ENCODE peak calls at places on chromosomes 2 and 18, in six cellular contexts. V, R, M, S, Z and B are unnamed samples.

GRCh38 chr18:62281684-62282083 is 43.4 kb upstream of the TNFRSF11A start:
- DNase-seq in S (no peak), V (peak), M (no peak), R (no peak), Z (no peak), B (no peak)

GRCh38 chr2:205954707-205955106 is 131.3 kb downstream of the INO80D start:
- DNase-seq in S (no peak), M (no peak), Z (no peak), V (no peak), R (no peak), B (no peak)

GRCh38 chr2:70125498-70125898 is 38.2 kb downstream of the PCBP1 start:
- DNase-seq in V (no peak), Z (no peak), R (no peak), S (no peak), M (no peak), B (no peak)

GRCh38 chr2:214203199-214203598 is 207.7 kb upstream of the VWC2L start:
- DNase-seq in Z (no peak), R (no peak), V (no peak), M (no peak), S (no peak), B (no peak)

GRCh38 chr2:136207030-136207623 is 89.2 kb upstream of the CXCR4 start:
- DNase-seq in R (no peak), V (no peak), M (no peak), S (no peak), Z (no peak), B (no peak)

GRCh38 chr2:28342081-28342967 is 50.3 kb upstream of the FOSL2 start:
- DNase-seq in V (no peak), R (peak), Z (peak), M (no peak), S (peak), B (no peak)

GRCh38 chr2:85503611-85504433 is 35.1 kb upstream of the MAT2A start:
- DNase-seq in S (no peak), V (no peak), R (no peak), Z (no peak), M (no peak), B (no peak)

GRCh38 chr2:12106440-12107080 is 360.1 kb downstream of the LPIN1 start:
- DNase-seq in S (peak), Z (peak), M (no peak), R (no peak), V (peak), B (no peak)

GRCh38 chr2:71348302-71348701 is 16.7 kb downstream of the ZNF638 start:
- DNase-seq in V (no peak), Z (no peak), R (no peak), S (no peak), M (no peak), B (no peak)

GRCh38 chr2:187215576-187216240 is 232.3 kb downstream of the CALCRL start:
- DNase-seq in M (no peak), R (no peak), Z (no peak), V (no peak), S (no peak), B (no peak)

GRCh38 chr2:159867557-159868330 is 69.7 kb upstream of the CD302 start:
- DNase-seq in R (no peak), V (no peak), S (no peak), Z (no peak), M (no peak), B (no peak)

GRCh38 chr2:171334171-171334570 is 99.6 kb downstream of the METTL8 start:
- DNase-seq in R (no peak), V (no peak), S (peak), Z (no peak), M (no peak), B (no peak)

GRCh38 chr2:191818725-191819333 is 28.1 kb downstream of the CAVIN2 start:
- DNase-seq in Z (no peak), M (no peak), R (no peak), S (no peak), V (no peak), B (no peak)

GRCh38 chr18:79523221-79523737 is 127.5 kb downstream of the NFATC1 start:
- DNase-seq in M (peak), S (no peak), Z (no peak), R (no peak), V (no peak), B (no peak)

GRCh38 chr2:55137024-55137958 is 87.0 kb upstream of the RTN4 start:
- DNase-seq in S (no peak), Z (no peak), V (no peak), M (no peak), R (no peak), B (no peak)

GRCh38 chr2:204260162-204260877 is 285.0 kb upstream of the PARD3B start:
- DNase-seq in R (peak), Z (peak), M (peak), V (peak), S (peak), B (peak)

GRCh38 chr2:239917957-239918481 is 107.1 kb downstream of the NDUFA10 start:
- DNase-seq in R (no peak), Z (peak), S (peak), M (no peak), V (no peak), B (no peak)

GRCh38 chr18:48962857-48963554 is 12.2 kb upstream of the SMAD7 start:
- DNase-seq in M (no peak), V (no peak), S (no peak), R (no peak), Z (no peak), B (no peak)

GRCh38 chr2:18910843-18911242 is 321.5 kb upstream of the NT5C1B start:
- DNase-seq in S (no peak), R (no peak), M (no peak), Z (no peak), V (peak), B (no peak)

GRCh38 chr18:45071959-45072358 is 391.3 kb downstream of the SETBP1 start:
- DNase-seq in M (no peak), S (no peak), R (no peak), V (no peak), Z (no peak), B (no peak)

GRCh38 chr2:197704434-197705142 is 581 bp upstream of the MARS2 start:
- DNase-seq in Z (no peak), R (no peak), V (no peak), M (no peak), S (no peak), B (no peak)

GRCh38 chr18:3449702-3450357 is at the start of gene TGIF1:
- DNase-seq in V (no peak), M (peak), Z (peak), S (peak), R (peak), B (peak)

GRCh38 chr18:3450358-3451107 is 561 bp downstream of the TGIF1 start:
- DNase-seq in Z (peak), M (peak), V (no peak), R (peak), S (peak), B (peak)

GRCh38 chr18:3447035-3447894 is 2.7 kb upstream of the TGIF1 start:
- DNase-seq in S (peak), R (peak), Z (peak), V (no peak), M (peak), B (no peak)

GRCh38 chr18:3448845-3449701 is 899 bp upstream of the TGIF1 start:
- DNase-seq in V (no peak), R (peak), Z (peak), S (peak), M (peak), B (peak)

GRCh38 chr18:3447895-3448844 is 1.8 kb upstream of the TGIF1 start:
- DNase-seq in Z (peak), V (no peak), S (peak), R (peak), M (peak), B (peak)
- TF ChIP-seq CTCF in Z (peak), V (peak), S (no peak), R (peak), M (peak), B (no peak)

DNA sequence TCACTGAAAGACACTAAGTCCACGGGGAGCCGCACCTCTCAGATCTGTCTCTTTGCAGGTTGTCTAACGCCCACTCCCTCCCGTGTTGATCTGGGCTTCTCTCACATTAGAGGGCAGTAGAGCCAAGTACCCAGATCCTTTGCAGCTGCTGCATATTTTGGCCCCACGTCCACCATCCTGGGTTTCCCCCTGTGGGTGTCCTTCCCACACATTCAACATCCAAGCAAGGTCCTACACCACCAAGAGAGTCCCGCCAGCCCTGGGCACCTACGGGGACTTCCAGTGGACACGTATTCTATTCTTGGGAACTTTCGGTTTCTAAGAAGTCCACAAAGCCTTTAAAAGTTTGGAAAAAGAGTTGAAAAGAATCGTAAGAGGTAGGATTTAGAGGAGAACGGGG is 116.6 kb downstream of the ATL2 start:
- DNase-seq in V (no peak), R (no peak), M (no peak), Z (no peak), S (no peak), B (no peak)
- TF ChIP-seq CTCF in V (no peak), R (no peak), M (no peak), Z (no peak), S (no peak), B (no peak)

DNA sequence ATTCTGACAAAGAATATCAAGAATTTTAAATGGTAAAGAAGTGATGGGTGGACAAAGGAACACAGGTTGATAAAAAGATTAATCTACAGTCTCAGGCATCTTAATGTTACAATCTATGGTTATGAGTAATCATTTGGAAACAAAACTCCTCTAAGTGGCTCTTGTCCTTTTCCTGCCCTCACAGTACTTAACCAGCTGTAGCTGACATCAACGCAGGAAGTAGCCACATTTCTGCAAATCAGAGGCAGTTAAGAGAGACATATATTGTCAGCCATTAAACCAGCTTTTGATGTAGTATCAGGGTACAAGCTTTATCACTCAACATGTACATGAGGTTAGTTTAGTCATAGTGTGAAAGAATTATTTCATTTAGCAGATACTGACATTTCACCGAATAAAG is 244.6 kb downstream of the NR4A2 start:
- DNase-seq in M (no peak), S (no peak), V (no peak), Z (no peak), R (no peak), B (no peak)
- TF ChIP-seq CTCF in M (no peak), S (no peak), V (no peak), Z (no peak), R (no peak), B (no peak)

GRCh38 chr2:120471166-120471565 is 125.2 kb downstream of the INHBB start:
- DNase-seq in Z (no peak), V (no peak), M (no peak), S (no peak), R (no peak), B (no peak)
- TF ChIP-seq CTCF in Z (no peak), V (no peak), M (no peak), S (no peak), R (no peak), B (no peak)

GRCh38 chr2:50535971-50536759 is 495.8 kb downstream of the NRXN1 start:
- DNase-seq in V (no peak), M (no peak), R (no peak), S (no peak), Z (no peak), B (no peak)
- TF ChIP-seq CTCF in V (peak), M (peak), R (peak), S (peak), Z (peak), B (peak)